ENCODE peak calls at places on chromosomes 7 and 10, in five cellular contexts. B is heart left ventricle, G is foreskin keratinocyte, D is GM13977, Z is glutamatergic neuron. S is an unnamed sample.
A peak's percentile ranks its signal among the peaks of the same experiment; 100 is the strongest.

GRCh38 chr10:6267941-6268340 is 65.2 kb downstream of the PFKFB3 start:
- DNase-seq in Z (no peak), D (no peak), G (no peak), B (no peak), S (no peak)

GRCh38 chr10:52740913-52741675 is 31.5 kb downstream of the MBL2 start:
- DNase-seq in G (peak; percentile 22), D (peak; percentile 53), B (no peak), Z (peak; percentile 81), S (no peak)

GRCh38 chr7:82241371-82241770 is 202.2 kb downstream of the CACNA2D1 start:
- DNase-seq in D (no peak), Z (no peak), G (no peak), B (no peak), S (no peak)

GRCh38 chr7:102872460-102872859 is 40.3 kb upstream of the LRRC17 start:
- DNase-seq in B (no peak), D (no peak), Z (no peak), G (no peak), S (no peak)

GRCh38 chr10:103791858-103792257 is 63.5 kb downstream of the SH3PXD2A start:
- DNase-seq in D (no peak), B (no peak), G (no peak), Z (no peak), S (no peak)

GRCh38 chr7:131115340-131115739 is 212.3 kb upstream of the MKLN1 start:
- DNase-seq in G (no peak), Z (no peak), B (no peak), D (no peak), S (no peak)

GRCh38 chr10:32413513-32413912 is 32.4 kb upstream of the CCDC7 start:
- DNase-seq in D (no peak), Z (no peak), B (no peak), G (peak; percentile 98), S (no peak)

GRCh38 chr7:4084271-4084670 is 597.8 kb upstream of the FOXK1 start:
- DNase-seq in D (no peak), B (no peak), G (no peak), Z (no peak), S (no peak)

GRCh38 chr7:36023025-36023424 is 130.0 kb upstream of the EEPD1 start:
- DNase-seq in G (no peak), Z (no peak), D (no peak), B (no peak), S (no peak)

GRCh38 chr10:12165992-12166775 is 29.5 kb downstream of the NUDT5 start:
- DNase-seq in D (no peak), B (no peak), Z (no peak), G (no peak), S (no peak)

GRCh38 chr7:99898836-99899235 is 20.5 kb downstream of the TRIM4 start:
- DNase-seq in G (peak; percentile 59), B (no peak), D (no peak), Z (no peak), S (no peak)

GRCh38 chr10:69080231-69080630 is 7.7 kb upstream of the SRGN start:
- DNase-seq in D (no peak), Z (no peak), B (no peak), G (no peak), S (no peak)

GRCh38 chr10:77940627-77941026 is 14.1 kb upstream of the DLG5 start:
- DNase-seq in G (peak; percentile 76), B (no peak), Z (no peak), D (no peak), S (no peak)

GRCh38 chr7:74441801-74442200 is 11.9 kb upstream of the GTF2IRD1 start:
- DNase-seq in G (no peak), D (no peak), B (no peak), Z (no peak), S (no peak)

GRCh38 chr10:104337527-104337984 is 709 bp downstream of the ITPRIP start:
- DNase-seq in Z (no peak), D (peak; percentile 67), G (peak; percentile 39), B (peak; percentile 58), S (no peak)

GRCh38 chr7:79778786-79779382 is 325.4 kb upstream of the MAGI2 start:
- DNase-seq in D (no peak), Z (no peak), B (no peak), G (peak; percentile 88), S (no peak)

GRCh38 chr10:759898-760477 is 70.5 kb upstream of the DIP2C start:
- DNase-seq in D (no peak), G (no peak), B (no peak), Z (no peak), S (no peak)

GRCh38 chr7:105664816-105665525 is 83.7 kb upstream of the EFCAB10 start:
- DNase-seq in G (no peak), Z (no peak), D (no peak), B (no peak), S (no peak)

GRCh38 chr7:143395187-143396149 is 13.2 kb downstream of the EPHA1 start:
- DNase-seq in B (no peak), D (no peak), G (no peak), Z (no peak), S (no peak)
- TF ChIP-seq CTCF in B (no peak), D (no peak), G (no peak), Z (peak; percentile 29), S (peak; percentile 8)

GRCh38 chr7:75969182-75969581 is 25.2 kb downstream of the TMEM120A start:
- DNase-seq in G (no peak), Z (no peak), B (peak; percentile 54), D (no peak), S (no peak)

GRCh38 chr7:75969704-75970498 is 24.5 kb downstream of the TMEM120A start:
- DNase-seq in D (no peak), B (no peak), G (no peak), Z (no peak), S (no peak)

GRCh38 chr7:75968012-75968411 is 26.4 kb downstream of the TMEM120A start:
- DNase-seq in B (no peak), G (no peak), D (no peak), Z (no peak), S (no peak)

GRCh38 chr7:75967573-75967997 is 26.8 kb downstream of the TMEM120A start:
- DNase-seq in Z (no peak), D (no peak), G (no peak), B (peak; percentile 56), S (no peak)

GRCh38 chr7:75968561-75969001 is 25.8 kb downstream of the TMEM120A start:
- DNase-seq in D (no peak), Z (no peak), G (no peak), B (peak; percentile 45), S (no peak)
- TF ChIP-seq CTCF in D (no peak), Z (no peak), G (no peak), B (no peak), S (no peak)

DNA sequence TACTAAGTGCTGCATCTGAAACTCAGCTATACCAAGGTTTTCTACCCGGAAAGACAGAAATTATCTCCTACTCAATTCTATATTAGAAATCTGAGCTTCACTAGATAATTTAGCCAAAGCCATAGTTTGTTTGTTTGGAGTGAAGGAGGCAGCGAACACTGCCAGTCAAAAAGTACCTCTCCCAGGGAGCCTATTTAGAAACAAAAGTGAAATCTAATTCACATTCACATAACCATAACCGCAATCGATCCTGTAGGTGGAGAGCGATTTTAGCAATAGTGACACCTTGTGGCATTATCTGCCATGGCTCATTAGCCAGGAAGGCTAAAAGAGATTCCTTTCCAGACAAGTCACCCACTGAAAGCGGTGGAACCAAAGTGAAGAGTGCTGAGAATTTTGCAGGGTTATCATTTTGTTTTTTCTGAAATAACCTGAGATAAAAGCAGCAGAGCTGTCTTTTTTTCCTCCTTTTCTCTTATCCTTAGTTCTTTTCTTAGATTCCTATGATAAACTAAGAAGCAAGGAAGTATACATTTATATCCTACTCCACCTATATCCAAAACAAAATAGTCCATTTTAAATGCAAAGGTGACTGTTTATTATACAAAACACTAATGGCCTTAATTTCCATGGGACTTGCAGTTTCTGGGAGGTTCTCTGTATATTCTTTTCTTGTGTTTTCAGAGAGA is 83.7 kb upstream of the BET1 start:
- DNase-seq in Z (peak; percentile 39), G (peak; percentile 64), B (peak; percentile 29), D (peak; percentile 80), S (peak; percentile 70)
- TF ChIP-seq CTCF in Z (peak; percentile 72), G (peak; percentile 94), B (peak; percentile 63), D (peak; percentile 74), S (peak; percentile 68)

DNA sequence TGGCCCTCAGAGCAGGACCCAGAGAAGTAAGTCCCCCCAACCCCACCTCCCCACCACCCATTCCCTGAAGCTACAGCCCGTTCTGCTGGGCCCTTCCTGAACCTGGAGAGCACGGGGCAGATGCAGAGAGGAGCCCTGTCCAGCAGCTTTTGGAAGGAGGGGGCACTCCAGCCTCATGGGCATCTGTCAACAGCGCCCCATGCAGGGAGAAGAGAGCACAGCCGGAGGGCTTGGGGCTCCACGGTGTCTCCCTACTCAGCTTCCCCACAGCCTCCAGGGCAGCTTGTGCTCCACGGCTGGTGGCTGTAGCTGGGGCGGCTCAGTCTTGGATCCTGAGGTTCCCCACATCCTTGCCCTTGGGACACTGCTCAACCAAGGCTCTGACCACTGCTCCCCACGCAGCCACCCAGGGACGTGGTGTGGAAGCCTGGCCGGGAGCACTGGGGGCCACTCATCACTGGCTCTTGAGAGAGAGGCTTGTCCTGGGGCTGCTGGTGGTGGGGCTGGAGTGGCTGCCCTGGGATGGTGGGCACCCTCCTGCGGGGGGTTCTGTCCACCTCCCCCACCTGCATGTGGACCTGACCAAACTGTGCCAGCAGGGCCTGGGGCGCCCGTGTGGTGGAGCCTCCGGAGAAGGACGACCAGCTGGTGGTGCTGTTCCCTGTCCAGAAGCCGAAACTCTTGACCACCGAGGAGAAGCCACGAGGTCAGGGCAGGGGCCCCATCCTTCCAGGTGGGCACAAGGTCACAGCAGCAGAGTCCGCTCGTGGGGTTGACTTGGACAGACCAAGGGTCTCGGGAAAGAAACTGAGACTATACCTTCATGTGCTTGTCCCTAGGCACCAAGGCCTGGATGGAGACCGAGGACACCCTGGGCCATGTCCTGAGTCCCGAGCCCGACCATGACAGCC is 4.5 kb downstream of the PRAP1 start:
- DNase-seq in G (no peak), D (no peak), Z (no peak), B (no peak), S (no peak)
- TF ChIP-seq CTCF in G (no peak), D (peak; percentile 10), Z (no peak), B (no peak), S (no peak)

DNA sequence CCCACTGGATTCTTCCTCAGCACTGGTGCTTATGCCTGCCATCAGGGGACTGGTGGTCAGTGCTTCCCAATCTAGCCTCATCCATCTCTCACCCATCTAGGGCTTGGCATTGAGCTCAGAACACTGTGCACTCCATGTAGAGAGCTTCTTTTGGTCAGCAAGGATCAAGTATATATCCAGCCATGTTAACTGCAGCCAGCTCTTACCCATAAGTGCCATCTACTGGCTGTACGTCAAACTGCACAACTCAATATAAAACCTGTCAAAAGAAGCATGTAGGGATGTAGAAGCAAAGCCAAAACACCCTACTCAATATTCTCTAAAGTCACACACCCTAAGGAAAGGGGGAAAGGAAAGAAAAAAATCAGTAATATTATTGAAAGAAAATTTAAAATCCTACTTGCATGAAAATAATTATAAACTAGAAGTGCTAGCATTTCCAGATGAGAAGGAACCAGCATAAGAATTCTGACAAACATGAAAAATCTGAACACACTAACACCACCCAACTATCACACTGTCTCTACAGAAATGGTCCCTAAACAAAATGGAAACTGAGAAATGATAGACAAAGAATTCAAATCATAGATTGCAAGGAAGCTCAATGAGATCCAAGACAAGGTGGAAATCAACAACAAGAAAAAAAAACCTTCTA is 531.1 kb upstream of the STEAP1 start:
- DNase-seq in G (peak; percentile 35), D (peak; percentile 23), Z (no peak), B (no peak), S (peak; percentile 3)
- TF ChIP-seq CTCF in G (peak; percentile 74), D (peak; percentile 85), Z (peak; percentile 83), B (peak; percentile 27), S (peak; percentile 78)

DNA sequence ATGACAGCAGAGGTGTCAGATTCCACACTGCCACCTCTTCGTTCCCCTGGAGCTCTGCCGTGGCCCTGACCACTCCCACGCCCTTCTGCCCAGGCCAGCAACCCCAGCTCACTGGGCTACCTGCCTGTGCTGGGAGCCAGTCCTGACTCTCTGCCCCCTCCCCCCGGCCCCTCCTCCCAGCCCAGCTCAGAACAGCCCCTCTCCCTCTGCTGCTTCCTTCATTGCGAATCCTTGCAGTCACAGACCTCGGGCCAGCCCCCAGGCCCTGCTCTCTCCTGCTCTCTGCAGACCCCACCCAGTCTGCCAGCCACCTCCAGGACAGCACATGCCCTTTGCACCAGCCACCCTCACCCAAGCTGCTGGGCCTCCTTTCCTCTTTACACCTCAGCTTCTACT is 60.4 kb downstream of the TCERG1L start:
- DNase-seq in D (no peak), Z (no peak), B (no peak), G (no peak), S (no peak)
- TF ChIP-seq CTCF in D (no peak), Z (no peak), B (no peak), G (no peak), S (no peak)

S was measured in GM12864.